ENCODE peak calls at places on chromosome 9, in four cellular contexts. One of them, this sample, is unnamed.

GRCh38 chr9:68825755-68826500 is 120.9 kb downstream of the PIP5K1B start:
- DNase-seq in hypothalamus: no peak
- DNase-seq in iPS-NIHi11: no peak
- DNase-seq in NCI-H446 treated with DMSO at 0.1 percent for 48 hours: no peak
- DNase-seq in this sample: peak

GRCh38 chr9:116594552-116594951 is 92.6 kb upstream of the TRIM32 start:
- DNase-seq in hypothalamus: no peak
- DNase-seq in iPS-NIHi11: no peak
- DNase-seq in NCI-H446 treated with DMSO at 0.1 percent for 48 hours: no peak
- DNase-seq in this sample: no peak

GRCh38 chr9:95023217-95024003 is 294.1 kb downstream of the FANCC start:
- DNase-seq in hypothalamus: no peak
- DNase-seq in iPS-NIHi11: no peak
- DNase-seq in NCI-H446 treated with DMSO at 0.1 percent for 48 hours: no peak
- DNase-seq in this sample: no peak

GRCh38 chr9:94860678-94861588 is 134.4 kb downstream of the AOPEP start:
- DNase-seq in hypothalamus: no peak
- DNase-seq in iPS-NIHi11: no peak
- DNase-seq in NCI-H446 treated with DMSO at 0.1 percent for 48 hours: no peak
- DNase-seq in this sample: no peak

GRCh38 chr9:116435706-116436105 is 251.4 kb upstream of the TRIM32 start:
- DNase-seq in hypothalamus: no peak
- DNase-seq in iPS-NIHi11: no peak
- DNase-seq in NCI-H446 treated with DMSO at 0.1 percent for 48 hours: no peak
- DNase-seq in this sample: no peak

GRCh38 chr9:120740135-120740534 is 25.9 kb upstream of the MEGF9 start:
- DNase-seq in hypothalamus: no peak
- DNase-seq in iPS-NIHi11: no peak
- DNase-seq in NCI-H446 treated with DMSO at 0.1 percent for 48 hours: no peak
- DNase-seq in this sample: no peak

GRCh38 chr9:118575341-118576070 is 793.7 kb downstream of the BRINP1 start:
- DNase-seq in hypothalamus: no peak
- DNase-seq in iPS-NIHi11: no peak
- DNase-seq in NCI-H446 treated with DMSO at 0.1 percent for 48 hours: no peak
- DNase-seq in this sample: no peak

GRCh38 chr9:117775576-117775975 is 71.4 kb downstream of the TLR4 start:
- DNase-seq in hypothalamus: no peak
- DNase-seq in iPS-NIHi11: no peak
- DNase-seq in NCI-H446 treated with DMSO at 0.1 percent for 48 hours: no peak
- DNase-seq in this sample: peak

GRCh38 chr9:98730914-98731313 is 22.2 kb upstream of the GABBR2 start:
- DNase-seq in hypothalamus: no peak
- DNase-seq in iPS-NIHi11: no peak
- DNase-seq in NCI-H446 treated with DMSO at 0.1 percent for 48 hours: no peak
- DNase-seq in this sample: no peak

GRCh38 chr9:15182755-15183154 is 124.3 kb downstream of the TTC39B start:
- DNase-seq in hypothalamus: no peak
- DNase-seq in iPS-NIHi11: no peak
- DNase-seq in NCI-H446 treated with DMSO at 0.1 percent for 48 hours: peak
- DNase-seq in this sample: no peak

GRCh38 chr9:15191358-15191757 is 115.7 kb downstream of the TTC39B start:
- DNase-seq in hypothalamus: no peak
- DNase-seq in iPS-NIHi11: no peak
- DNase-seq in NCI-H446 treated with DMSO at 0.1 percent for 48 hours: no peak
- DNase-seq in this sample: no peak

GRCh38 chr9:70478963-70479641 is 64.6 kb upstream of the KLF9 start:
- DNase-seq in hypothalamus: no peak
- DNase-seq in iPS-NIHi11: no peak
- DNase-seq in NCI-H446 treated with DMSO at 0.1 percent for 48 hours: no peak
- DNase-seq in this sample: no peak